ENCODE peak calls at places on chromosomes 1 and 21, in six cellular contexts. A is GM23338, D is kidney epithelial cell, X is heart right ventricle, O is brain microvascular endothelial cell, N is BJ. W is an unnamed sample. For H3K27me3, the result is how much of the 10 kb centered on the place peaks cover.

GRCh38 chr1:234932106-234932505 is 196.5 kb downstream of the TOMM20 start:
- DNase-seq in A (no peak), D (no peak), X (no peak), O (no peak), N (no peak), W (no peak)

GRCh38 chr1:78840447-78841251 is 165.9 kb downstream of the ADGRL4 start:
- DNase-seq in A (peak), D (peak), X (no peak), O (peak), N (no peak), W (peak)

GRCh38 chr21:40754466-40754865 is 92.5 kb downstream of the DSCAM start:
- DNase-seq in A (no peak), D (no peak), X (peak), O (no peak), N (no peak), W (no peak)

GRCh38 chr1:173205146-173206051 is 1.7 kb downstream of the TNFSF4 start:
- DNase-seq in A (no peak), D (no peak), X (no peak), O (peak), N (peak), W (no peak)

GRCh38 chr1:232793944-232794343 is 11.3 kb upstream of the MAP10 start:
- DNase-seq in A (no peak), D (peak), X (no peak), O (peak), N (peak), W (no peak)

GRCh38 chr1:214979191-214979590 is 103.3 kb upstream of the KCNK2 start:
- DNase-seq in A (no peak), D (no peak), X (no peak), O (no peak), N (no peak), W (no peak)

GRCh38 chr1:65581120-65581519 is 160.7 kb downstream of the LEPR start:
- DNase-seq in A (peak), D (no peak), X (no peak), O (no peak), N (no peak), W (no peak)

GRCh38 chr1:34808051-34808810 is 15.4 kb downstream of the GJA4 start:
- DNase-seq in A (no peak), D (no peak), X (no peak), O (no peak), N (no peak), W (no peak)

GRCh38 chr1:3827813-3828307 is 29.2 kb downstream of the CEP104 start:
- DNase-seq in A (peak), D (no peak), X (no peak), O (no peak), N (no peak), W (no peak)

GRCh38 chr1:1914101-1914811 is 804 bp upstream of the CALML6 start:
- DNase-seq in A (no peak), D (no peak), X (no peak), O (no peak), N (no peak), W (no peak)

GRCh38 chr1:33880298-33880697 is 16.4 kb downstream of the HMGB4 start:
- DNase-seq in A (no peak), D (no peak), X (no peak), O (no peak), N (no peak), W (no peak)

GRCh38 chr1:21280482-21280881 is 9.8 kb downstream of the ECE1 start:
- DNase-seq in A (no peak), D (no peak), X (no peak), O (no peak), N (no peak), W (no peak)

GRCh38 chr1:19010995-19011696 is 54.7 kb upstream of the IFFO2 start:
- DNase-seq in A (no peak), D (peak), X (peak), O (peak), N (peak), W (no peak)

GRCh38 chr1:203199481-203200058 is 13.1 kb upstream of the CHI3L1 start:
- DNase-seq in A (no peak), D (no peak), X (no peak), O (no peak), N (no peak), W (no peak)

GRCh38 chr21:46159841-46160562 is 4.6 kb upstream of the FTCD start:
- DNase-seq in A (no peak), D (no peak), X (no peak), O (no peak), N (no peak), W (peak)

GRCh38 chr1:151705739-151706463 is 10.7 kb downstream of the CELF3 start:
- DNase-seq in A (no peak), D (no peak), X (no peak), O (no peak), N (no peak), W (no peak)

GRCh38 chr1:180888870-180889269 is 23.8 kb upstream of the KIAA1614 start:
- DNase-seq in A (no peak), D (no peak), X (no peak), O (no peak), N (no peak), W (no peak)

GRCh38 chr1:206911064-206911663 is 10.6 kb downstream of the FCMR start:
- DNase-seq in A (peak), D (no peak), X (no peak), O (peak), N (no peak), W (no peak)

GRCh38 chr1:77831976-77832695 is 52.7 kb downstream of the MIGA1 start:
- DNase-seq in A (no peak), D (no peak), X (no peak), O (peak), N (peak), W (no peak)

GRCh38 chr1:221816899-221817298 is 75.0 kb upstream of the DUSP10 start:
- DNase-seq in A (peak), D (peak), X (no peak), O (peak), N (peak), W (no peak)

GRCh38 chr21:32248616-32249550 is 30.0 kb downstream of the MIS18A start:
- DNase-seq in A (no peak), D (no peak), X (no peak), O (no peak), N (no peak), W (no peak)

GRCh38 chr1:211495584-211495983 is 3.6 kb upstream of the RD3 start:
- DNase-seq in A (no peak), D (no peak), X (no peak), O (no peak), N (no peak), W (no peak)

GRCh38 chr1:172003766-172004530 is 162.7 kb downstream of the DNM3 start:
- DNase-seq in A (no peak), D (no peak), X (no peak), O (no peak), N (no peak), W (no peak)

GRCh38 chr1:36253463-36253862 is 29.2 kb downstream of the THRAP3 start:
- DNase-seq in A (no peak), D (peak), X (no peak), O (peak), N (no peak), W (no peak)

GRCh38 chr1:161307892-161308638 is 1.7 kb downstream of the MPZ start:
- DNase-seq in A (no peak), D (no peak), X (no peak), O (no peak), N (no peak), W (no peak)

GRCh38 chr21:36927718-36928117 is 38.8 kb downstream of the HLCS start:
- DNase-seq in A (peak), D (peak), X (peak), O (peak), N (peak), W (peak)

GRCh38 chr1:102879439-102879993 is 228.8 kb downstream of the COL11A1 start:
- DNase-seq in A (no peak), D (peak), X (no peak), O (peak), N (no peak), W (no peak)

GRCh38 chr1:205041998-205042910 is 758 bp upstream of the CNTN2 start:
- DNase-seq in A (no peak), D (no peak), X (no peak), O (no peak), N (no peak), W (no peak)

GRCh38 chr1:173383341-173383740 is 93.8 kb upstream of the PRDX6 start:
- DNase-seq in A (no peak), D (no peak), X (no peak), O (no peak), N (no peak), W (no peak)

GRCh38 chr21:37532868-37533780 is 166.6 kb downstream of the DYRK1A start:
- DNase-seq in A (no peak), D (peak), X (peak), O (peak), N (no peak), W (no peak)

GRCh38 chr1:77825356-77825709 is 45.9 kb downstream of the MIGA1 start:
- DNase-seq in A (peak), D (peak), X (no peak), O (peak), N (peak), W (no peak)

GRCh38 chr1:5611431-5611830 is 380.8 kb downstream of the NPHP4 start:
- DNase-seq in A (no peak), D (no peak), X (no peak), O (no peak), N (no peak), W (no peak)

GRCh38 chr1:25579241-25579946 is 36.0 kb downstream of the LDLRAP1 start:
- DNase-seq in A (no peak), D (no peak), X (no peak), O (no peak), N (no peak), W (no peak)

GRCh38 chr1:232283864-232284263 is 346.1 kb downstream of the SIPA1L2 start:
- DNase-seq in A (no peak), D (no peak), X (no peak), O (no peak), N (no peak), W (no peak)

GRCh38 chr21:42320791-42321190 is 5.6 kb upstream of the TFF3 start:
- DNase-seq in A (no peak), D (no peak), X (no peak), O (no peak), N (no peak), W (no peak)
- H3K27me3 ChIP-seq in A (under half), D (under half), X (under half), O (under half), N (under half), W (under half)

GRCh38 chr21:39137248-39138186 is 45.7 kb downstream of the PSMG1 start:
- DNase-seq in A (peak), D (no peak), X (no peak), O (peak), N (no peak), W (no peak)
- TF ChIP-seq CTCF in A (peak), D (no peak), X (no peak), O (peak), N (peak), W (no peak)

GRCh38 chr1:212687811-212688210 is 11.8 kb downstream of the BATF3 start:
- DNase-seq in A (no peak), D (no peak), X (no peak), O (no peak), N (no peak), W (no peak)
- H3K27me3 ChIP-seq in A (under half), D (under half), X (under half), O (under half), N (under half), W (under half)

GRCh38 chr1:191839891-191840290 is 318.4 kb upstream of the RGS18 start:
- DNase-seq in A (no peak), D (no peak), X (no peak), O (peak), N (no peak), W (no peak)
- TF ChIP-seq CTCF in A (no peak), D (no peak), X (no peak), O (no peak), N (no peak), W (no peak)

GRCh38 chr1:229086686-229087085 is 184.2 kb upstream of the RAB4A start:
- DNase-seq in A (no peak), D (no peak), X (no peak), O (no peak), N (no peak), W (no peak)

GRCh38 chr1:229086091-229086490 is 184.8 kb upstream of the RAB4A start:
- DNase-seq in A (no peak), D (no peak), X (no peak), O (no peak), N (no peak), W (no peak)

GRCh38 chr1:229087906-229088305 is 183.0 kb upstream of the RAB4A start:
- DNase-seq in A (no peak), D (no peak), X (no peak), O (no peak), N (no peak), W (no peak)

GRCh38 chr1:229088711-229089110 is 182.2 kb upstream of the RAB4A start:
- DNase-seq in A (no peak), D (no peak), X (no peak), O (no peak), N (no peak), W (no peak)

GRCh38 chr1:229087339-229087738 is 183.6 kb upstream of the RAB4A start:
- DNase-seq in A (no peak), D (no peak), X (no peak), O (no peak), N (no peak), W (no peak)
- H3K27me3 ChIP-seq in A (under half), D (under half), X (under half), O (under half), N (under half), W (under half)

DNA sequence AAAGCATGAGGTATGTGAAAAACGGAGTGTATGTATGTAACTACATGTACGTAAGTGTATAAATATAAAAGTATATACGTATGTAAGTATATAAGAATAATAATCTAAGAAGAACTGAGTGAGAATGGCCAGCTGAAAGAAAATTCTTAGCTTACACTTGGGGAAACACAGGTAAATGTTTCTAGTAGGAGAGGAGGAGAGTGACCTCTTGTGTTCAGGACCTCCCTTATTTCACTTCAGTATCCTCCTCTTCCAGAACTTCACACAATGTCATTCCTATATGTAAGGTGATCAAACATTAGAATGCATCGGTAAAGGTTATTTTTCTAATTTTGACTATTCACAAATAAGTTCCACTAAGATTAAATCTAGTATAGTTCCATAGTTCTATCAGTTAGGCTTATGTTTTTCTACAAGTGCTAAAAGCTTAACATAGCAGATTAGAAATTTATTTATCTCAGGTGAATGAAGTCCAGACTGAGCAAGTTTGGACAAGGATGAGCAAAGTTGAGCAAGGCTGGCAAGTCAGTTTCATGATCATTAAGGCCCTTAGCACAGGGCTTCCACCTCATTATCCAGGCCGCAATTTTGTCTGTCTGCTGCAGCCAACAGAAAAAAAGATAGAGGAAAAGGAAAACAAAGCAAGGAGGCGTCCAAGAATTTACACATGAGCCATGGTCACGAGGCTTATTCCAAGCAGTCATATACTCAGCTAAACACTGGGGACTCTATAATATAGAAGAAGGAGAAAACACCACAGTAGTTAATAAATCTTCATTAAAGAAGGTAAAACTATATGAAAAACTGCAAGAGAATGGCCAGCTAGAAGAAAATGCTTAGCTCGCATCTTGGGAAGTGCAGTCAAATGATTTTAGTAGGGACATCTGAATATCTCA is 7.1 kb upstream of the MROH9 start:
- DNase-seq in A (peak), D (no peak), X (no peak), O (peak), N (no peak), W (no peak)
- TF ChIP-seq CTCF in A (peak), D (peak), X (no peak), O (no peak), N (no peak), W (no peak)

DNA sequence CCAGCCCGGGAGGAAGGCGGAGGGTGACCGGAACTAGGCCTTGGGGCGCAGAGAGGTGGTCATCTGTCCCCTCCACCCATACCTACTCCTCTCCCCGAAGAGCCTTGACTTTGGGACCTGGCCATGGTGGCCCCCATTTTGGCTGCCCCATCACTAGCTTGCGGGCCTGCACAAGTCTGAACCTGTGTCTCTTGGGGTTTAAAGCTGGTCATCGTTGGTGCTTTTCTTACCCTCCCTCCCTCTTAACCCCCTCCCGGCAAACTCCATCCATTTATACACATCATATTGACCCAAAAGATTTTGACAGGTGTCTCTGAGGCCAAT is 19.8 kb downstream of the RHBG start:
- DNase-seq in A (no peak), D (no peak), X (no peak), O (no peak), N (no peak), W (no peak)
- H3K27me3 ChIP-seq in A (half or more), D (half or more), X (half or more), O (under half), N (under half), W (half or more)

GRCh38 chr1:81114191-81114590 is 686.5 kb upstream of the ADGRL2 start:
- DNase-seq in A (peak), D (no peak), X (no peak), O (no peak), N (no peak), W (no peak)
- TF ChIP-seq CTCF in A (peak), D (no peak), X (no peak), O (peak), N (no peak), W (no peak)

W was measured in heart left ventricle.